ENCODE peak calls at places on chromosome 4, in four cellular contexts. One of them, this sample, is unnamed.

GRCh38 chr4:75251547-75251946 is 262.7 kb downstream of the RCHY1 start:
- DNase-seq in left lung: no peak
- DNase-seq in PC-3: no peak
- DNase-seq in MM.1S: peak
- DNase-seq in this sample: no peak

GRCh38 chr4:40481977-40482376 is 146.8 kb downstream of the CHRNA9 start:
- DNase-seq in MM.1S: no peak
- DNase-seq in left lung: no peak
- DNase-seq in PC-3: no peak
- DNase-seq in this sample: no peak

GRCh38 chr4:121273191-121273590 is 107.6 kb downstream of the QRFPR start:
- DNase-seq in PC-3: no peak
- DNase-seq in MM.1S: no peak
- DNase-seq in left lung: no peak
- DNase-seq in this sample: no peak

GRCh38 chr4:5500165-5500564 is 208.2 kb downstream of the EVC2 start:
- DNase-seq in MM.1S: no peak
- DNase-seq in PC-3: peak
- DNase-seq in left lung: no peak
- DNase-seq in this sample: no peak

GRCh38 chr4:159768011-159768410 is 665.1 kb downstream of the RAPGEF2 start:
- DNase-seq in PC-3: no peak
- DNase-seq in MM.1S: no peak
- DNase-seq in left lung: no peak
- DNase-seq in this sample: no peak

GRCh38 chr4:108492816-108493595 is 127.4 kb upstream of the RPL34 start:
- DNase-seq in PC-3: peak
- DNase-seq in left lung: no peak
- DNase-seq in MM.1S: peak
- DNase-seq in this sample: peak

GRCh38 chr4:181281451-181281850 is 961.8 kb upstream of the TENM3 start:
- DNase-seq in PC-3: no peak
- DNase-seq in MM.1S: no peak
- DNase-seq in left lung: no peak
- DNase-seq in this sample: no peak

GRCh38 chr4:158300012-158300411 is 89.7 kb downstream of the TMEM144 start:
- DNase-seq in PC-3: no peak
- DNase-seq in left lung: no peak
- DNase-seq in MM.1S: no peak
- DNase-seq in this sample: no peak

GRCh38 chr4:67762091-67762490 is 7.9 kb upstream of the GNRHR start:
- DNase-seq in MM.1S: peak
- DNase-seq in left lung: no peak
- DNase-seq in PC-3: no peak
- DNase-seq in this sample: no peak

GRCh38 chr4:2891294-2891693 is 47.6 kb downstream of the ADD1 start:
- DNase-seq in left lung: no peak
- DNase-seq in MM.1S: no peak
- DNase-seq in PC-3: peak
- DNase-seq in this sample: no peak

GRCh38 chr4:169985881-169986280 is 40.3 kb downstream of the MFAP3L start:
- DNase-seq in MM.1S: no peak
- DNase-seq in PC-3: no peak
- DNase-seq in left lung: no peak
- DNase-seq in this sample: no peak

GRCh38 chr4:186554890-186555827 is at the start of gene MTNR1A:
- DNase-seq in left lung: no peak
- DNase-seq in PC-3: no peak
- DNase-seq in MM.1S: no peak
- DNase-seq in this sample: no peak

GRCh38 chr4:163195247-163195765 is 28.6 kb upstream of the NAF1 start:
- DNase-seq in PC-3: no peak
- DNase-seq in MM.1S: no peak
- DNase-seq in left lung: no peak
- DNase-seq in this sample: no peak

GRCh38 chr4:110636677-110637407 is 14.0 kb upstream of the PITX2 start:
- DNase-seq in PC-3: no peak
- DNase-seq in MM.1S: no peak
- DNase-seq in left lung: no peak
- DNase-seq in this sample: peak

GRCh38 chr4:99885063-99885664 is 9.1 kb downstream of the LAMTOR3 start:
- DNase-seq in left lung: no peak
- DNase-seq in MM.1S: peak
- DNase-seq in PC-3: peak
- DNase-seq in this sample: peak

GRCh38 chr4:140047781-140048180 is 106.2 kb downstream of the MAML3 start:
- DNase-seq in PC-3: no peak
- DNase-seq in left lung: no peak
- DNase-seq in MM.1S: no peak
- DNase-seq in this sample: no peak

GRCh38 chr4:140048419-140049022 is 105.5 kb downstream of the MAML3 start:
- DNase-seq in MM.1S: no peak
- DNase-seq in PC-3: peak
- DNase-seq in left lung: no peak
- DNase-seq in this sample: no peak

GRCh38 chr4:140049924-140050681 is 103.9 kb downstream of the MAML3 start:
- DNase-seq in left lung: no peak
- DNase-seq in PC-3: peak
- DNase-seq in MM.1S: no peak
- DNase-seq in this sample: peak

GRCh38 chr4:140047017-140047640 is 106.9 kb downstream of the MAML3 start:
- DNase-seq in MM.1S: no peak
- DNase-seq in left lung: no peak
- DNase-seq in PC-3: peak
- DNase-seq in this sample: peak

GRCh38 chr4:140049024-140049923 is 104.7 kb downstream of the MAML3 start:
- DNase-seq in left lung: peak
- DNase-seq in MM.1S: no peak
- DNase-seq in PC-3: peak
- DNase-seq in this sample: peak
- H3K4me3 ChIP-seq in left lung: peak
- H3K4me3 ChIP-seq in MM.1S: no peak
- H3K4me3 ChIP-seq in PC-3: peak
- H3K4me3 ChIP-seq in this sample: peak

GRCh38 chr4:53943345-53944085 is 120.9 kb downstream of the CHIC2 start:
- DNase-seq in left lung: no peak
- DNase-seq in MM.1S: no peak
- DNase-seq in PC-3: peak
- DNase-seq in this sample: no peak
- TF ChIP-seq CTCF in left lung: no peak
- TF ChIP-seq CTCF in MM.1S: no peak
- TF ChIP-seq CTCF in PC-3: no peak
- TF ChIP-seq CTCF in this sample: no peak

DNA sequence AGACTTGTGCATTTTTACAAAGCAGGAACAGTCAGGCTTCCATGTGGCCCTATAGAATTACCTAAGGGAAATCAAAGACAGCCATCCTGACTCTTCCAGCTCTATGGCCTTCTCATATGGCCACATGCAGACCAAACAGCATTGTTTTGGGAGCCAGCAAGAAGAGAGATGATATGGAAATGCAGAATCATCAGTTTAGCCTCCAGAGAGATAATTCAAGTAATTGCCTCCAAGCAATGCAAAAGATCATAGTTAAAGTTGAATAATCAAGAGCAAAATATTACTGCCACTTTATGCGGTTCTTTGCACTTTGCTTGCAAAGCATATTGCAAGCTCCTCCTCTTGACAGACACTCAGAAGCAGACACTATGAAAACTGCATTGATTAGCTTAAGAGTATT is 207.4 kb downstream of the ARHGAP24 start:
- DNase-seq in left lung: no peak
- DNase-seq in PC-3: no peak
- DNase-seq in MM.1S: no peak
- DNase-seq in this sample: no peak
- H3K27ac ChIP-seq in left lung: peak
- H3K27ac ChIP-seq in PC-3: no peak
- H3K27ac ChIP-seq in MM.1S: no peak
- H3K27ac ChIP-seq in this sample: no peak

GRCh38 chr4:139484861-139485311 is 31.0 kb downstream of the RAB33B start:
- DNase-seq in MM.1S: no peak
- DNase-seq in PC-3: no peak
- DNase-seq in left lung: no peak
- DNase-seq in this sample: no peak
- H3K4me3 ChIP-seq in MM.1S: no peak
- H3K4me3 ChIP-seq in PC-3: no peak
- H3K4me3 ChIP-seq in left lung: no peak
- H3K4me3 ChIP-seq in this sample: no peak

DNA sequence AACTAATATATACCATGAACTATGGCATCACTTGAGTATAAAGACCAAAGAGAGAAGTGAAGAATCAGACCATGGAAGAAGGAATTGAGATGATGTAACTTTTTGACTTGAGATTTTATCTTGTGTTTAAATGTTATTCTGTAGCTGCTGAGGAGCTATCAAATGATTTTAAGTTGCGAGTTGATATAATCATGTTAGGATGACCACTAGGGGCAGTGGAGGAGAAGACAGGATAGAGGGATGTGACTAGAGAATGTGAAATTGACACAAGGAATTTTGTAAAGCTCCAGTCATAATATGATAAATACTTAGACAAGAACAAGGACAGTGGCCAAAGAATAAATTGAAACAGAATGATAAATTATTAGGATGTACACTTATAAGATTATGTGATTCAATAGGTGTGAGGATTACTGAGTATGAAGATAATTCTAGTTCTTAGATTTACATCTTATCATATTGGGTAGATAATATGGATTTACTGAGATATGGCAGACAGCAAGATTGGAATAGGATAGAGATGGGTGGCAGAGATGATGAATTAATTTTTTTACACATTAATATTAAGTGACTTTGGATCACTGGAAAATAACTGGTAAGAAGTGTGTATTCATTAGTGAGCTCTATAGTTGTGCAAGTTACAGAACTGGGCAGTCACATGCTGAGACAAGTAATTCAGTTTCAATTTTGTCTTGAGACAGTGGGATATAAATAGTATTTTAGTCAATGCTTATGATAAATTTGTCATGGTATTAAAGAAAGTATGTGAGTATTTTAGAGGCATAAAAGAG is 816.0 kb upstream of the PCDH10 start:
- DNase-seq in PC-3: peak
- DNase-seq in MM.1S: peak
- DNase-seq in left lung: no peak
- DNase-seq in this sample: no peak
- TF ChIP-seq CTCF in PC-3: peak
- TF ChIP-seq CTCF in MM.1S: peak
- TF ChIP-seq CTCF in left lung: no peak
- TF ChIP-seq CTCF in this sample: peak

DNA sequence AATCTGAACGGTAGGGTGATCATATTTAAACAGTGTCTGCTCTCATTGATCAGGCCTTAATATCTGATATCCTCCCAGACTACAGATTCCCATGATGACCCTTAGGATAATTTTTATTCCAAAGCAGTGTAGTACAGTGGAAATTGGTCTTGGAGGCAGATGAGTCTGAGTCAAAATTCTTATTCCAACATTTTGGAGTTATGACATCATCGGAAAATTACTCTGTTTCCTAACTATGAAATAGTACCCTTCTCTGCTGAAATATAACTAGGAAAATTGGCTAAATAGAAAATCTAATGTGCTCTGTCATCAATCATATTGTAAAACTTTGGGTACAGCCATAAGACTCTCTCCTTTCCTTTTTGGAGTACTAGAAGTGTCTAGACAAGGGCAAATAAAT is 583.3 kb downstream of the STPG2 start:
- DNase-seq in PC-3: no peak
- DNase-seq in MM.1S: no peak
- DNase-seq in left lung: no peak
- DNase-seq in this sample: no peak
- H3K27ac ChIP-seq in PC-3: no peak
- H3K27ac ChIP-seq in MM.1S: no peak
- H3K27ac ChIP-seq in left lung: no peak
- H3K27ac ChIP-seq in this sample: no peak